ENCODE peak calls at places on chromosomes 6 and 20, in six cellular contexts. P is neuronal stem cell, B is mesendoderm, Z is H1, E is IMR-90, W is trophoblast cell. F is an unnamed sample.

GRCh38 chr6:87473419-87473903 is 687 bp downstream of the SLC35A1 start:
- DNase-seq in Z (no peak), P (no peak), E (peak), B (no peak), W (peak), F (peak)

GRCh38 chr20:37377346-37378081 is 31.6 kb downstream of the SRC start:
- DNase-seq in Z (no peak), B (no peak), W (no peak), E (no peak), P (no peak), F (no peak)

GRCh38 chr6:133114973-133115372 is 126.2 kb upstream of the EYA4 start:
- DNase-seq in W (no peak), E (peak), B (no peak), P (no peak), Z (no peak), F (no peak)

GRCh38 chr20:36836591-36837329 is 39.2 kb upstream of the TLDC2 start:
- DNase-seq in P (no peak), E (peak), Z (peak), B (peak), W (peak), F (peak)

GRCh38 chr6:155224031-155224451 is 39.8 kb upstream of the CLDN20 start:
- DNase-seq in E (peak), B (no peak), Z (no peak), W (peak), P (no peak), F (peak)

GRCh38 chr6:136779682-136780081 is 12.6 kb downstream of the MAP3K5 start:
- DNase-seq in E (no peak), W (no peak), P (no peak), Z (no peak), B (no peak), F (no peak)

GRCh38 chr6:125253881-125254280 is 47.9 kb downstream of the HDDC2 start:
- DNase-seq in W (no peak), B (no peak), Z (no peak), E (no peak), P (no peak), F (no peak)

GRCh38 chr20:58059145-58059544 is 169.3 kb downstream of the ANKRD60 start:
- DNase-seq in P (no peak), E (no peak), B (no peak), Z (peak), W (no peak), F (no peak)

GRCh38 chr20:45934046-45934586 is 367 bp upstream of the PCIF1 start:
- DNase-seq in W (peak), E (peak), B (peak), Z (no peak), P (no peak), F (peak)

GRCh38 chr6:54680531-54680930 is 166.0 kb upstream of the FAM83B start:
- DNase-seq in P (no peak), B (no peak), Z (no peak), W (no peak), E (no peak), F (no peak)

GRCh38 chr6:54681267-54681666 is 165.3 kb upstream of the FAM83B start:
- DNase-seq in Z (no peak), P (no peak), E (no peak), W (no peak), B (no peak), F (no peak)

GRCh38 chr6:54681987-54682386 is 164.6 kb upstream of the FAM83B start:
- DNase-seq in B (no peak), E (peak), Z (no peak), P (no peak), W (peak), F (peak)
- H3K4me3 ChIP-seq in B (no peak), E (no peak), Z (no peak), P (no peak), W (no peak), F (no peak)

GRCh38 chr6:143538374-143538773 is 26.9 kb upstream of the FUCA2 start:
- DNase-seq in W (no peak), B (no peak), P (no peak), E (no peak), Z (no peak), F (no peak)

GRCh38 chr6:143539106-143539505 is 27.6 kb upstream of the FUCA2 start:
- DNase-seq in E (no peak), Z (no peak), P (no peak), W (no peak), B (no peak), F (no peak)

GRCh38 chr6:143536866-143537691 is 25.6 kb upstream of the FUCA2 start:
- DNase-seq in B (peak), Z (peak), E (peak), W (peak), P (peak), F (peak)

GRCh38 chr6:143535189-143535614 is 23.7 kb upstream of the FUCA2 start:
- DNase-seq in Z (no peak), B (no peak), E (no peak), W (no peak), P (no peak), F (no peak)

GRCh38 chr6:143536461-143536865 is 24.9 kb upstream of the FUCA2 start:
- DNase-seq in B (peak), Z (peak), E (peak), W (peak), P (peak), F (peak)
- H2BK120ac ChIP-seq in B (peak), Z (no peak), E (no peak), W (no peak), P (no peak), F (no peak)

GRCh38 chr6:159125977-159126376 is 43.2 kb upstream of the FNDC1 start:
- DNase-seq in E (no peak), W (no peak), P (no peak), Z (no peak), B (no peak), F (no peak)
- H2AK5ac ChIP-seq in E (no peak), W (no peak), P (peak), Z (no peak), B (no peak), F (no peak)

DNA sequence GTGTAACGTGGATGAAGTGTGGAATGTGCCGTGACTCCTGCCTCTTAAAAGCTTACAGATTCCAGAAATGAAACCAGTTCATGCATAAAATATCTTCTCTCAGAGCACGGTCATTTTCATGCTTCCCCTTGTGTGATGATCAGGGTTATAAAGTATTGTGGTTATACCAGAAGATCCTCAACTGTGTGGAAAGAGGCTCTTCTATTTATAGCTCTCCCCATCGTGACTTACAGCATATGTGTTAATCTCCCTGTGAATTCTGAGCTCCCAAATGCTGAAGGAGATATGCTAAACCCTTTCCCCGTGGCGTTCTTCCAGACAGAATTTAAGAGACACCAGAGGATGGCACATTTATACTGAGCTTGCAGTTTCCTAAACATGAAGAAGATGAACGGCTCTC is 158.8 kb downstream of the CDH26 start:
- DNase-seq in E (peak), W (no peak), B (peak), P (no peak), Z (no peak), F (no peak)
- H3K4me3 ChIP-seq in E (no peak), W (no peak), B (no peak), P (no peak), Z (no peak), F (no peak)

GRCh38 chr6:160519133-160519532 is 144.9 kb downstream of the LPA start:
- DNase-seq in E (no peak), B (no peak), P (no peak), W (no peak), Z (no peak), F (no peak)

GRCh38 chr6:160523223-160523622 is 140.9 kb downstream of the LPA start:
- DNase-seq in Z (no peak), B (peak), P (no peak), E (no peak), W (no peak), F (no peak)

GRCh38 chr6:160519603-160520042 is 144.5 kb downstream of the LPA start:
- DNase-seq in Z (no peak), P (no peak), W (peak), B (no peak), E (no peak), F (no peak)

GRCh38 chr6:160520043-160520904 is 143.8 kb downstream of the LPA start:
- DNase-seq in E (peak), B (peak), P (peak), Z (peak), W (peak), F (peak)
- H2BK120ac ChIP-seq in E (peak), B (no peak), P (no peak), Z (no peak), W (peak), F (peak)

GRCh38 chr6:148760568-148761531 is 14.0 kb downstream of the UST start:
- DNase-seq in E (peak), W (no peak), P (peak), Z (peak), B (peak), F (peak)

GRCh38 chr6:148757944-148758343 is 11.1 kb downstream of the UST start:
- DNase-seq in B (no peak), W (no peak), E (no peak), Z (no peak), P (no peak), F (no peak)

GRCh38 chr6:148758492-148758891 is 11.7 kb downstream of the UST start:
- DNase-seq in W (peak), B (no peak), P (no peak), E (no peak), Z (no peak), F (no peak)

GRCh38 chr6:148760143-148760505 is 13.3 kb downstream of the UST start:
- DNase-seq in E (no peak), W (no peak), P (no peak), Z (no peak), B (no peak), F (no peak)

GRCh38 chr6:148761532-148761951 is 14.7 kb downstream of the UST start:
- DNase-seq in Z (no peak), W (no peak), E (peak), B (no peak), P (no peak), F (no peak)
- H2AK5ac ChIP-seq in Z (no peak), W (no peak), E (no peak), B (no peak), P (peak), F (no peak)

DNA sequence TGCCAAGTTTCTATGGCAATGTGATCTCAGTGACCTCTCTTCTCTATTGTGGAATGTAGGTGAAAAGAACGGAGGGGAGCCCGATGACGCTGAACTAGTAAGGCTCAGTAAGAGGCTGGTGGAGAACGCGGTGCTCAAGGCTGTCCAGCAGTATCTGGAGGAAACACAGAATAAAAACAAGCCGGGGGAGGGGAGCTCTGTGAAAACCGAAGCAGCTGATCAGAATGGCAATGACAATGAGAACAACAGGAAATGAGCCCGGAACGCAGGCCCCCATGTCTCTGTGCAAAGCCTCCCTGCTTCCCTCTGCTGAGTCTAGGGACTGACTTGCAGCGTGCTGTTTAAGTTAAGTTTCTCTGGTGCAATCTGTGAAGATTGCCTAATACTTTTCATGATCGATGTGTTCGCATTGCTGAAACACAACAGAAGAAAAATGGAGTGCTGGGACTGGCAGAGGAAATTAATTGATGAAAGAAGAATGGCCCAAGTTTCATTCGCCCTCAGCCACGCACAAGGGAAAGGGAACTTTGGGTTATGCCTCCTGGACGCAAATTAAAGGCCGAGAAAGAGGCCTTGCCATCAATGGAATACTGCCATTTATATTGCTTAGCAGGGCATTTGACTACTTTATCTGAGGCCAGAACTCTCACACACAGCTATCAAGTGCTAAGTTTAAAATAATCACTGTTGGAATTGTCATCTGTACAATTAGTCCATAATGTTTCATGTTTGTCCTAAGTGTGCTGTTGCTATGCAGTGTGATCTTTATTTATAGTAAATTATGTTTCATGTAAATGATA is 146.4 kb downstream of the AKAP7 start:
- DNase-seq in Z (no peak), B (peak), E (peak), W (no peak), P (peak), F (peak)
- H3K4me3 ChIP-seq in Z (no peak), B (no peak), E (no peak), W (no peak), P (peak), F (no peak)

DNA sequence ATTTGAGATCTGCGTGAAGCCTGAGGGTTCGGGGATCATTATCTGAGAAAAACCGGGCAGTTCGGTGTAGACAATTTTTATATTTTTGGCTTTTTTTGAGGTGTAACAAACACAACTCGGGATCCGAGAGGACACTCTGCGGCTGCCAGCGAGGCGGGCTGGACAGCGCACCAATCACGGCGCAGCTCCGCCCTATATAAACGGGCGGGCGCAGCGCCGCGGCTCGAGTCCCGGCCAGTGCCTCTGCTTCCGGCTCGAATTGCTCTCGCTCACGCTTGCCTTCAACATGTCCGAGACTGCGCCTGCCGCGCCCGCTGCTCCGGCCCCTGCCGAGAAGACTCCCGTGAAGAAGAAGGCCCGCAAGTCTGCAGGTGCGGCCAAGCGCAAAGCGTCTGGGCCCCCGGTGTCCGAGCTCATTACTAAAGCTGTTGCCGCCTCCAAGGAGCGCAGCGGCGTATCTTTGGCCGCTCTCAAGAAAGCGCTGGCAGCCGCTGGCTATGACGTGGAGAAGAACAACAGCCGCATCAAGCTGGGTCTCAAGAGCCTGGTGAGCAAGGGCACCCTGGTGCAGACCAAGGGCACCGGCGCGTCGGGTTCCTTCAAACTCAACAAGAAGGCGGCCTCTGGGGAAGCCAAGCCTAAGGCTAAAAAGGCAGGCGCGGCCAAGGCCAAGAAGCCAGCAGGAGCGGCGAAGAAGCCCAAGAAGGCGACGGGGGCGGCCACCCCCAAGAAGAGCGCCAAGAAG is 69.0 kb downstream of the HFE start:
- DNase-seq in B (peak), P (peak), Z (peak), E (peak), W (peak), F (peak)
- H2BK120ac ChIP-seq in B (no peak), P (no peak), Z (peak), E (peak), W (no peak), F (no peak)

DNA sequence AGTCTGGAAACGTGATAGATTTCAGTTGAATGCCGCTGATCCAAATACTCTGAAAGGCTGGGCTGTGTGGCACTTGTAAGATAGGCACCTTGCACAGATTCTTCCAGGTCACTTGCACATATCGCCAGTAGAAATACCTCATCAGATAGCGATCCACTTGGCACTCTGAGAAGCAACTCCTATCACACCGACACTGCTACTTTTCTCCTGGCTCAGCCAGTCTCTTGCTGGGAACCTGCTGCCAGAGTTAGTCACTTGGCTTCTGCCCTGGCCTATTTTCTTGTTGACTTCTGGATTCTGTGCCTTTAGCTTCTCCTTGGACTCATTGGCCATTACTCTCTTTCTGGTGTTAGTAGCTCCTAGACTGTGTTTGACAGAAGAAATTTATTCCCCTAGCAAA is 66.6 kb downstream of the UTRN start:
- DNase-seq in W (no peak), P (no peak), B (no peak), E (no peak), Z (no peak), F (no peak)
- H2AK5ac ChIP-seq in W (no peak), P (no peak), B (no peak), E (no peak), Z (no peak), F (no peak)

GRCh38 chr20:23370873-23371272 is 8.9 kb downstream of the GZF1 start:
- DNase-seq in B (no peak), W (no peak), E (no peak), P (no peak), Z (no peak), F (no peak)
- H3K4me3 ChIP-seq in B (no peak), W (no peak), E (no peak), P (no peak), Z (no peak), F (no peak)